ENCODE peak calls at places on chromosome 6, in five cellular contexts. D, O, L, F and T are unnamed samples.

GRCh38 chr6:141153563-141153962 is 979.2 kb upstream of the GJE1 start:
- DNase-seq in F (no peak), D (peak; percentile 94), O (no peak), L (no peak), T (peak; percentile 53)

GRCh38 chr6:163625265-163625664 is 210.7 kb downstream of the QKI start:
- DNase-seq in L (no peak), O (no peak), D (no peak), F (no peak), T (no peak)

GRCh38 chr6:37052027-37052628 is 46.7 kb downstream of the FGD2 start:
- DNase-seq in F (no peak), L (peak; percentile 81), D (peak; percentile 89), O (no peak), T (no peak)

GRCh38 chr6:28474441-28475219 is 31.3 kb upstream of the ZSCAN23 start:
- DNase-seq in F (peak; percentile 88), D (peak; percentile 89), L (no peak), O (no peak), T (peak; percentile 17)

GRCh38 chr6:46284472-46284871 is 113.7 kb upstream of the ENPP5 start:
- DNase-seq in F (no peak), O (no peak), D (no peak), L (no peak), T (no peak)

GRCh38 chr6:103210686-103211085 is 1649.0 kb downstream of the HACE1 start:
- DNase-seq in D (no peak), O (no peak), F (no peak), L (no peak), T (no peak)

GRCh38 chr6:103273048-103273447 is 1586.7 kb downstream of the HACE1 start:
- DNase-seq in D (peak; percentile 62), L (no peak), F (peak; percentile 56), O (no peak), T (no peak)

GRCh38 chr6:116572162-116572561 is 858 bp downstream of the RWDD1 start:
- DNase-seq in L (peak; percentile 18), O (peak; percentile 18), D (no peak), F (no peak), T (no peak)

GRCh38 chr6:48813821-48814220 is 649.2 kb downstream of the MMUT start:
- DNase-seq in F (no peak), L (no peak), D (no peak), O (no peak), T (no peak)

GRCh38 chr6:13375360-13375878 is 47.1 kb upstream of the TBC1D7 start:
- DNase-seq in D (no peak), O (no peak), F (no peak), L (no peak), T (no peak)

GRCh38 chr6:19945843-19946358 is 108.7 kb downstream of the ID4 start:
- DNase-seq in O (no peak), F (no peak), L (no peak), D (no peak), T (no peak)

GRCh38 chr6:33080127-33081089 is 4.6 kb downstream of the HLA-DPB1 start:
- DNase-seq in F (no peak), O (peak; percentile 52), D (peak; percentile 88), L (no peak), T (no peak)

GRCh38 chr6:30211899-30212298 is 1.3 kb downstream of the TRIM26 start:
- DNase-seq in F (no peak), O (no peak), L (no peak), D (no peak), T (no peak)

GRCh38 chr6:55185144-55185543 is 10.8 kb downstream of the HCRTR2 start:
- DNase-seq in L (no peak), D (no peak), F (no peak), O (no peak), T (no peak)

GRCh38 chr6:116545661-116546060 is at the start of gene TRAPPC3L:
- DNase-seq in D (no peak), F (no peak), O (no peak), L (no peak), T (no peak)

GRCh38 chr6:139698526-139699182 is 324.2 kb upstream of the CITED2 start:
- DNase-seq in D (no peak), F (no peak), O (no peak), L (no peak), T (no peak)

GRCh38 chr6:146357578-146358340 is 185.9 kb upstream of the RAB32 start:
- DNase-seq in O (no peak), F (no peak), L (no peak), D (no peak), T (no peak)
- H3K4me3 ChIP-seq in O (no peak overlapping the region), F (no peak overlapping the region), L (no peak overlapping the region), D (no peak overlapping the region), T (no peak overlapping the region)

DNA sequence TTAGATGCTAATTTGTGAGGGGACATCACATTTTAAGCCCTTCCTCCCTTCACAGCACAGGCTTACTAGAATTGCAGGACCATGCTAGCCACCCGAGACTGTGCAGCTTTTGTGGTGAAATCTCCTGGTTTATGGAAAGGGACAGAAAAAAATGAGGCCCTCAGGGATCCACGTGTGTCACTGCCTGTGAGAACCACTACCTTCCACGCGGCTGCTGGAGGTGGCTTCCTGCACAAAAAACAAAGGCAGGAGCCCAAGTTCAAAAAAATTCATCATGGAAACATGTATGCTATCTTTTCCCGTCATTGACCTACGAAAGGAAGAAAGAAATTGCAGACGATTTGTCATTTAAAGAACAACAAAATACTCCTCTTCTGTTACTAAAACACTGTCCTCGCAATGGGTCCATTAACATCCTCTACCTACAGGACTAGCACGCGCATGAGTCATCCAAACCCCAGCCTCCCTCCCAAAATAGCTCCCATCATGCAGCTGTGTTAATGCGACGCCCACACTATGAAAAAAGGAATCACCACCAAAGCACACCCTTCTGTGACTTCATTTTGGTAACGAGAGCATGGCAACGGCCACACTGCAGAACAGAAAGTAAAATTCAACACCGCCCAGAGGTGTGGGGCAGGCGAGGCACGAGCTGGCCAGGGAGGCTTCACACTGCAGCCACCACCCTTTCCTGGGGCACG is 45.7 kb downstream of the RAMACL start:
- DNase-seq in F (no peak), O (no peak), L (no peak), D (no peak), T (no peak)
- H3K27ac ChIP-seq in F (no peak overlapping the region), O (no peak overlapping the region), L (no peak overlapping the region), D (peak overlapping the region; percentile 56), T (peak overlapping the region; percentile 50)

DNA sequence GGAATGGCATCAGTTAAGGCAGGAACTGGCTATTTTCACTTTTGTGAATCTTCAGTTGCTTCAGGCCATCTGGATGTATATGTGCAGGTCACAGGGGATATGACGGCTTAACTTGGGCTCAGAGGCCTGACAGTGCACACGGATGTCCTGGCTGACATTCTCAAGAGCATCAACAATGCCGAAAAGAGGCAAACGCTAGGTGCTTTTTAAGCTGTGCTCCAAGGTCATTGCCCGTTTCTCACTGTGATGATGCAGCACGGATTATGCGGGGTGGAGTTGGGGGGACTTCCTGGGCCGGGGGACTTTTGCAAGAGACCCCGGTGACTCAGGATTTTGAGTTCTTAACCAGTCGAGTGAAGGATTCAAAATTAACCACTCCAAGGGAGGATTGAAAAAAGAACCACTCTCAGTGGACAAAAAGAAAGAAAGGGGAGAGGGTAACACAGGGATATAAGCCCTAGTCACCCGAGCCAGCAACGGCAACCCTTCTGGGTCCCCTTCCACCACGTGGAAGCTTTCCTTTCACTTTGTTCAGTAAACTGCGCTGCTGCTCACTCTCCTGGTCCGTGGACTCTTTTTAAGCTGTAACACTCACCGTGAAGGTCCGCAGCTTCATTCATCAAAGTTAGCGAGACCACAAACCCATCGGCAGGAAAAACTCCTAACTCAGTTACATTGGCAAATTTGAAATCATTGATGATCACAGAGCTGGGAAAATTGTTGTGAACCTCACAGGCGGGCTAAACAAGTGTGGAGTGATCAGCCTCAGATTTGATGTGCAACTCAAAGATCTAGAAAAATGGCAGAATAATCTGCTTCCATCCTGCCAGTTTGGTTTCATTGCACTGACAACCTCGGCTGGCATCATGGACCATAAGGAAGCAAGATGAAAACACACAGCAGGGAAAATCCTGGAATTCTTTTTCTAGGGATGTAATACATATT is 199.2 kb downstream of the ARID1B start:
- DNase-seq in F (no peak), D (peak; percentile 35), O (no peak), L (no peak), T (no peak)
- H3K4me1 ChIP-seq in F (peaks cover 3% of the 10 kb centered on the region), D (peaks cover 57% of the 10 kb centered on the region), O (peaks cover 22% of the 10 kb centered on the region), L (no peaks in the 10 kb centered on the region), T (no peaks in the 10 kb centered on the region)

GRCh38 chr6:35668708-35669440 is 19.8 kb downstream of the FKBP5 start:
- DNase-seq in F (no peak), D (no peak), O (no peak), L (no peak), T (no peak)
- H3K4me3 ChIP-seq in F (no peak overlapping the region), D (no peak overlapping the region), O (no peak overlapping the region), L (no peak overlapping the region), T (peak overlapping the region; percentile 43)

GRCh38 chr6:18308070-18308735 is 43.9 kb upstream of the DEK start:
- DNase-seq in F (no peak), D (no peak), O (no peak), L (no peak), T (no peak)

GRCh38 chr6:18309046-18309445 is 44.7 kb upstream of the DEK start:
- DNase-seq in F (no peak), D (no peak), O (no peak), L (no peak), T (no peak)

GRCh38 chr6:18302561-18303439 is 38.5 kb upstream of the DEK start:
- DNase-seq in F (no peak), D (peak; percentile 65), O (no peak), L (no peak), T (no peak)

GRCh38 chr6:18312368-18312767 is 48.0 kb upstream of the DEK start:
- DNase-seq in O (no peak), F (no peak), D (no peak), L (no peak), T (no peak)

GRCh38 chr6:18307006-18307405 is 42.7 kb upstream of the DEK start:
- DNase-seq in L (no peak), D (peak; percentile 71), O (no peak), F (no peak), T (no peak)
- H3K27ac ChIP-seq in L (no peak overlapping the region), D (peak overlapping the region; percentile 47), O (no peak overlapping the region), F (no peak overlapping the region), T (no peak overlapping the region)

DNA sequence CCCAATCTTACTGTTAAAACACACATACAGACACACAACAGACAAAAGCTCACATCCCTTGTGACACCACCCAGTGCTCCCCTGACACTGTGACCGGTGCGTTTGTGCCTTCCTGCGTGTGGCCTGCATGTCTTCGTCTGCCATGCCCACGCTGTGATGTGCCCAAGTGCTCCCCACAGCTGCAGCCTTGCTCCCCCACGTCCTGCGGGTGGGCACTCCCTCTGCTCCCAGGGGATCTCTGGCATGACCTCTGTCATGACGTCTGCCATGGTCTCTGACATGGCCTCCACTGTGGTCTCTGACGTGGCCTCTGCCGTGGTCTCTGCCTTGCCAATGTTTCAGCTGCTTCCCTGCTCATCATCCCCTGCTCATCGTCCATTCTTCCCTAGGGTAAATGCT is 200.9 kb downstream of the DLL1 start:
- DNase-seq in F (no peak), D (no peak), O (peak; percentile 4), L (no peak), T (no peak)
- H3K4me1 ChIP-seq in F (no peaks in the 10 kb centered on the region), D (no peaks in the 10 kb centered on the region), O (no peaks in the 10 kb centered on the region), L (peaks cover 30% of the 10 kb centered on the region), T (peaks cover 26% of the 10 kb centered on the region)